ENCODE peak calls at places on chromosomes 11 and 22, in five cellular contexts. W, V, I, D and R are unnamed samples.
A peak's percentile ranks its signal among the peaks of the same experiment; 100 is the strongest.

GRCh38 chr11:100821198-100821597 is 134.1 kb downstream of the ARHGAP42 start:
- DNase-seq in D (no peak), W (no peak), V (no peak), I (no peak), R (no peak)

GRCh38 chr11:88886796-88887195 is 179.0 kb downstream of the GRM5 start:
- DNase-seq in I (peak; percentile 44), D (no peak), V (peak; percentile 71), W (no peak), R (peak; percentile 27)

GRCh38 chr11:134682577-134682976 is 270.5 kb upstream of the B3GAT1 start:
- DNase-seq in D (no peak), I (no peak), W (no peak), V (no peak), R (no peak)

GRCh38 chr11:76768091-76769047 is 14.8 kb upstream of the TSKU start:
- DNase-seq in I (no peak), V (peak; percentile 53), D (peak; percentile 74), W (peak; percentile 86), R (no peak)

GRCh38 chr11:103633037-103633788 is 403.2 kb upstream of the DDI1 start:
- DNase-seq in D (no peak), W (no peak), I (no peak), V (peak; percentile 84), R (peak; percentile 57)

GRCh38 chr22:46758867-46759290 is 3.6 kb upstream of the TBC1D22A start:
- DNase-seq in V (peak; percentile 72), W (peak; percentile 72), D (peak; percentile 78), I (no peak), R (peak; percentile 88)

GRCh38 chr22:26671317-26672059 is 14.1 kb downstream of the MIAT start:
- DNase-seq in W (peak; percentile 93), V (no peak), D (peak; percentile 31), I (no peak), R (no peak)

GRCh38 chr11:132422725-132423124 is 1052.3 kb downstream of the NTM start:
- DNase-seq in D (no peak), I (no peak), V (no peak), W (no peak), R (no peak)

GRCh38 chr22:42991010-42991651 is 23.8 kb downstream of the PACSIN2 start:
- DNase-seq in I (no peak), V (peak; percentile 67), D (no peak), W (no peak), R (peak; percentile 84)

GRCh38 chr11:70815485-70815832 is 417.1 kb downstream of the CTTN start:
- DNase-seq in I (no peak), V (no peak), D (no peak), W (no peak), R (no peak)

GRCh38 chr22:37604875-37605274 is 3.8 kb upstream of the GGA1 start:
- DNase-seq in I (no peak), D (no peak), W (peak; percentile 85), V (no peak), R (no peak)
- H3K4me3 ChIP-seq in I (no peak overlapping the region), D (no peak overlapping the region), W (no peak overlapping the region), V (no peak overlapping the region), R (no peak overlapping the region)

GRCh38 chr11:128689586-128689945 is 4.3 kb upstream of the FLI1 start:
- DNase-seq in I (no peak), V (no peak), D (no peak), W (peak; percentile 73), R (no peak)
- H3K4me3 ChIP-seq in I (no peak overlapping the region), V (no peak overlapping the region), D (no peak overlapping the region), W (no peak overlapping the region), R (peak overlapping the region; percentile 44)

GRCh38 chr22:39429916-39430575 is 26.8 kb upstream of the MGAT3 start:
- DNase-seq in W (peak; percentile 76), D (no peak), V (no peak), I (no peak), R (peak; percentile 42)

GRCh38 chr22:39431216-39431801 is 25.5 kb upstream of the MGAT3 start:
- DNase-seq in W (peak; percentile 40), I (no peak), V (no peak), D (no peak), R (no peak)

GRCh38 chr22:39429186-39429585 is 27.6 kb upstream of the MGAT3 start:
- DNase-seq in I (no peak), W (peak; percentile 64), V (no peak), D (no peak), R (no peak)

GRCh38 chr22:39431821-39432251 is 25.0 kb upstream of the MGAT3 start:
- DNase-seq in I (no peak), V (peak; percentile 65), W (peak; percentile 71), D (no peak), R (peak; percentile 44)

DNA sequence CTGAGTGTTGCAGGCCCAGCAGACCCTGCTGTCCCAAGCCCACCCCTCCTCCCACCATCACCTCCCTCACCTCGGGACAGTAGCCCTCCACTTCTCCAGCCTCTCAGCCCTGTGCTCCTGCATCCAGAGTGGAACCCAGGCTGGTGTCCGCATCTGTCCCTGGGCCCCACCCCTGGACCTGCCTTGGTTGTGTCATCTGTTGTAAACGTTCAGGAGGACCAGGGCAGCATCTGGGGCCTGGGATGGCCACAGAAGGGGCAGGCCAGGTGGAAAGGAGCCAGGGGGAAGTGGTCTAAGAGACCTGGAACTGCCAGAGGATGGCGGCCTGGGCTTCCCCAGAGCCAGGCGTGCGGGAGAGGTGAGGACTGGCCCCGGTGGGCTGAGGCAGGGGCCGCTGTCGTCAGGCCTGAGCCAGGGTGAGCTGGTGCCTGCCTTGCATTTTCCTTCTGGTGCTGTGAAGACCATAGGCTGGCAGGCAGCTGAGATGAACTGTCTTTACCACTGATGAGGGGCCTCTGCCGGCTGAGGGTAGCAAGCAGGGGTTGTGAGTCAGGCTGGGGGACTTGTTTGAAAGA is 26.1 kb upstream of the MGAT3 start:
- DNase-seq in I (no peak), D (no peak), W (peak; percentile 58), V (no peak), R (no peak)
- H3K4me3 ChIP-seq in I (no peak overlapping the region), D (no peak overlapping the region), W (no peak overlapping the region), V (no peak overlapping the region), R (no peak overlapping the region)

DNA sequence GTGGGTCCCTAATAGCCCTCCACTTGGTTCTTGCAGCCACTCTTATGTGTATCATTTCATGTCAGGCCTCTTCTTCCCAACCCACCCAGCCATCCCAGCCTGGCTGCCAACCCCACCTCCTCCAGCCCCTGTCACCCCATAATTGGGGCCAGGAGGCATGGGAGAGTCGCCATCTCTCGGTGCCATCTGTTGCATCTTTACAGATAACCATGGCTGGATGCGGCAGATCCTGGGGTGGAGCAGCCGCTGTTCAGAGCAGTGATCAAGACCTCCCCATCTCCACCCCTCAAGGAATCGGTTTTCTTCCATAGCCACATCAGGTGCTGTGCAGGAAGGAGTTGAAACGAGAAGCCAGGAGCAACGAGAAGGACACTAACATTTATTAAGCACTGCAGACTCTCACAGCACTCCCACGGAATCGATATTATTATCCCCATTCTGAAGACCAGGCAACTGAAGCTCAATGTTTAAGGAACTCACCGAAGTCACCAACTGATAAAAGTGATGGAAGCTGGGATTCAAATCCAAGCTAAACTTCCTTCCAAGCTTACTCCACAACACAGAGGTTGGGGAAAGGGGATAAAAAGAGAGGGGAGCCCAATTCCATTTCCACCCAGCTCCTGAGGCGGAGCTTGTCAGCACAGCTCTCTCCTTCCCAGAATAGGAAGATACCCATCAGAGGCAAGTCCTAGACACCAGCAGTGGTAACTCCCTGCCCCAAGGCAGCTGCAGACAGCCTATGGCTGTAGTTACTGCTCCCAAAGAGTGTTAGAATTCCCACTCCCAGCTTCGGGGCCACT is 2.7 kb downstream of the SLC43A1 start:
- DNase-seq in I (no peak), W (no peak), D (no peak), V (no peak), R (no peak)
- H3K4me3 ChIP-seq in I (no peak overlapping the region), W (no peak overlapping the region), D (no peak overlapping the region), V (no peak overlapping the region), R (no peak overlapping the region)

GRCh38 chr11:905952-906351 is 4.7 kb downstream of the CHID1 start:
- DNase-seq in I (no peak), W (no peak), V (no peak), D (no peak), R (no peak)
- H3K4me3 ChIP-seq in I (no peak overlapping the region), W (no peak overlapping the region), V (no peak overlapping the region), D (no peak overlapping the region), R (no peak overlapping the region)

GRCh38 chr11:126157326-126158030 is 54.0 kb downstream of the RPUSD4 start:
- DNase-seq in V (no peak), D (no peak), I (no peak), W (peak; percentile 25), R (no peak)
- H3K4me3 ChIP-seq in V (no peak overlapping the region), D (no peak overlapping the region), I (no peak overlapping the region), W (no peak overlapping the region), R (no peak overlapping the region)

DNA sequence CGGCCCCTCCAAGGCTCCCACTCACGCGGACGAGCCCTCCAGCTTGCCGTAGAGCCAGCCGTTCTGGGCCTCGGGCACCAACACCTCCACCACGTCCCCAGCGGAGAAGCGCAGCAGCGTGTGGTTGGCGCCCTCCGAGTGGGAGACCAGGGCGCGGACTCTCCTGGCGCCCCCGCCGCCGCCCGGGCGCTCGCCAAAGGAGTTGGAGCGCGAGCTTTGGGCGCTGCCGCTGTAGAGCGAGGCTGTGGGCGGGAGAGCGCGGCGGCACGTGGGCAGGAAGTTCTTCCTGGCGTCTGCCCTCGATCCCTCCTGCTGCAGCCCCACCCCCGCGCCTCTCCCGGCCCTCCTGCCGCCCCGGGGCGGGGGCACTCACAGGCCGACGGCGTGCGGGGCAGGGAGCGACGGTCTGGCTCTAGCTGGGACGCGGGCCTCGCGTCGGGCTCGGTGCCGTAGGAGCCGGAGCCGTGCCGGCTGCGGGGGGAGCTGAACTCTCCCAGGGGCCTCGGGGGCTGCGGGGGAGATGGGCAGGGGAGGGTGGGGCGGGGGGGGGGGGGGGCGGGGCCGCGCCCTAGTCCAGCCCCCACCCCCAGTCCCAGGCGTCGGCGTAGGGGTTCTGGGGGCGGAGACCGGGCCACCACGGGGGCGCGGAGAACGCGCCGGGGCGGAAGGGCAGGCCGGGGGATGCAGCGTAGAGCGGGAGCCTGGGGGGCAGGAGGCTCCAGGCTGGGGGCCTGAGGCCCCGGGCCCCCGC is 4.9 kb upstream of the SLC16A8 start:
- DNase-seq in V (peak; percentile 34), W (no peak), D (no peak), I (no peak), R (no peak)
- H3K4me3 ChIP-seq in V (peak overlapping the region; percentile 51), W (no peak overlapping the region), D (no peak overlapping the region), I (no peak overlapping the region), R (peak overlapping the region; percentile 37)